ENCODE peak calls at places on chromosomes 13 and 19, in four cellular contexts. D, F, T and O are unnamed samples.

GRCh38 chr19:38134538-38135149 is 89.4 kb downstream of the DPF1 start:
- DNase-seq in F (no peak), T (no peak), D (peak), O (peak)

GRCh38 chr13:98439896-98440295 is 137.0 kb downstream of the STK24 start:
- DNase-seq in D (no peak), T (no peak), F (no peak), O (no peak)

GRCh38 chr19:35901055-35901644 is 810 bp upstream of the NFKBID start:
- DNase-seq in F (no peak), T (no peak), D (peak), O (peak)

GRCh38 chr19:35555301-35556005 is 8.0 kb downstream of the ATP4A start:
- DNase-seq in F (no peak), D (peak), T (no peak), O (no peak)

GRCh38 chr13:25738342-25738771 is 313.5 kb downstream of the SHISA2 start:
- DNase-seq in D (no peak), F (no peak), T (no peak), O (no peak)

GRCh38 chr19:4707322-4707721 is 16.3 kb downstream of the DPP9 start:
- DNase-seq in D (no peak), F (no peak), T (no peak), O (no peak)

GRCh38 chr13:24181991-24182702 is 21.6 kb downstream of the SPATA13 start:
- DNase-seq in D (no peak), F (no peak), T (no peak), O (no peak)

GRCh38 chr19:47239610-47240296 is 8.8 kb upstream of the BBC3 start:
- DNase-seq in F (peak), D (peak), T (no peak), O (no peak)

GRCh38 chr19:510606-511100 is 3.4 kb downstream of the TPGS1 start:
- DNase-seq in T (peak), F (peak), D (peak), O (peak)

GRCh38 chr19:45553464-45553863 is 31.1 kb downstream of the OPA3 start:
- DNase-seq in D (no peak), F (no peak), T (no peak), O (no peak)
- H3K4me3 ChIP-seq in D (no peak), F (no peak), T (no peak), O (no peak)

GRCh38 chr19:40513741-40514315 is 47.0 kb downstream of the SPTBN4 start:
- DNase-seq in T (no peak), F (no peak), D (no peak), O (no peak)

GRCh38 chr19:40513345-40513678 is 46.5 kb downstream of the SPTBN4 start:
- DNase-seq in T (no peak), D (no peak), F (no peak), O (no peak)

GRCh38 chr19:40512110-40512472 is 45.3 kb downstream of the SPTBN4 start:
- DNase-seq in D (no peak), F (no peak), T (no peak), O (no peak)

GRCh38 chr19:40511487-40511886 is 44.7 kb downstream of the SPTBN4 start:
- DNase-seq in D (no peak), T (no peak), F (no peak), O (no peak)

GRCh38 chr19:40512473-40513344 is 45.9 kb downstream of the SPTBN4 start:
- DNase-seq in F (no peak), D (peak), T (no peak), O (no peak)
- TF ChIP-seq CTCF in F (no peak), D (no peak), T (no peak), O (no peak)

DNA sequence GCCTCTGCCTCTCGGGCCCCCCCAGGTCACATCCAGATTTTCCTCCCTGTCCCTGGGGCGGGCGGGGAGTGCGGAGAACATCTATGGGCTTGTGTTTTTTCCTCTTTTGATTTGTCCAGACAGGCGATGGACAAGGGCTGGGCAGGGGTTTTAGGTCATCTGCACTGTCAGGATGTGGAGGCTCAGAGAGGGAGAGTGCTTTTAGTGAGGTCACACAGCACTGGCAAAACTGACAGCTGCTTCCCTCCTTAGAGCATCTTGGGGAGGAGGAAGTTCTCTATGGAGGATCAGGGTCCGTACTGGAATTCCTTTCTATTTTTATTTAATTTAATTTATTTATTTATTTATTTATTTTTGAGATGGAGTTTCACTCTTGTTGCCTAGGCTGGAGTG is 38.9 kb downstream of the NFIC start:
- DNase-seq in D (no peak), F (no peak), T (no peak), O (no peak)
- H3K4me3 ChIP-seq in D (no peak), F (peak), T (peak), O (no peak)

GRCh38 chr13:70613295-70613694 is 505.0 kb upstream of the KLHL1 start:
- DNase-seq in F (no peak), D (no peak), T (no peak), O (peak)
- TF ChIP-seq CTCF in F (no peak), D (no peak), T (no peak), O (no peak)

GRCh38 chr13:47251771-47252170 is 354.9 kb upstream of the HTR2A start:
- DNase-seq in F (no peak), D (no peak), T (no peak), O (no peak)

GRCh38 chr13:47249296-47249695 is 352.4 kb upstream of the HTR2A start:
- DNase-seq in F (no peak), D (peak), T (no peak), O (no peak)

GRCh38 chr13:47252627-47253026 is 355.8 kb upstream of the HTR2A start:
- DNase-seq in F (no peak), D (peak), T (no peak), O (peak)

GRCh38 chr13:47250141-47250540 is 353.3 kb upstream of the HTR2A start:
- DNase-seq in T (peak), F (peak), D (peak), O (no peak)
- H3K4me3 ChIP-seq in T (no peak), F (no peak), D (no peak), O (no peak)

DNA sequence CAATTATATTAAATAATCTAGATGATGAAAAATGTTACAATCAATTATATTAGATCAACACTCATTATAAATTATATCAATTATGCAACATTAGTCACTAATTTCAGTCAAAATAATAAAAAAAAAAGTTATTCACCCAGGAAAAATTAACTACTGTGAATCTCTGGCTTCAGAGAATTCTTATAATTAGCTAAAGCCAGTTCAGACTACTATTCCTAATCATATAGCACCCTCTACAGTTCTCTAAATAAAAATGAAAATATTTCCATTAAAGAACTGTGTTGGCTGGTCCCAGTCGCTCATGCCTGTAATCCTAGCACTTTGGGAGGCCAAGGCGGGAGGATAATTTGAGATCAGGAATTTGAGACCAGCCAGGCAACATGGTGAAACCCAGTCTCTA is 33.0 kb downstream of the XPO4 start:
- DNase-seq in D (peak), T (no peak), F (no peak), O (no peak)
- TF ChIP-seq CTCF in D (peak), T (no peak), F (no peak), O (no peak)